ENCODE peak calls at places on chromosomes 4 and X, in nine cellular contexts. G, W, K, X, S, B, U, H and N are unnamed samples.

GRCh38 chrX:31524182-31524581 is 452.3 kb upstream of the FTHL17 start:
- DNase-seq in U (no peak), S (no peak), B (no peak), H (no peak), W (no peak), K (no peak), X (no peak), G (no peak), N (no peak)

GRCh38 chr4:76960014-76960413 is 10.5 kb downstream of the SEPTIN11 start:
- DNase-seq in H (no peak), K (no peak), W (no peak), X (no peak), U (no peak), S (peak; percentile 7), B (no peak), G (no peak), N (no peak)

GRCh38 chrX:49995021-49995731 is 72.8 kb downstream of the CLCN5 start:
- DNase-seq in B (no peak), G (peak; percentile 2), W (peak; percentile 11), U (no peak), H (peak; percentile 39), X (no peak), K (peak; percentile 66), S (peak; percentile 30), N (no peak)

GRCh38 chrX:154040863-154041262 is 21.2 kb upstream of the IRAK1 start:
- DNase-seq in H (no peak), W (no peak), U (no peak), G (no peak), B (no peak), S (no peak), K (no peak), X (no peak), N (no peak)

GRCh38 chrX:39936886-39937770 is 160.6 kb downstream of the BCOR start:
- DNase-seq in G (no peak), H (no peak), X (no peak), B (no peak), U (peak; percentile 44), S (no peak), K (no peak), W (no peak), N (no peak)

GRCh38 chrX:10615931-10616780 is 4.2 kb downstream of the MID1 start:
- DNase-seq in G (peak; percentile 71), U (no peak), X (no peak), S (no peak), B (peak; percentile 16), W (no peak), H (peak; percentile 37), K (peak; percentile 69), N (peak; percentile 40)

GRCh38 chrX:3094261-3094660 is 53.0 kb downstream of the ARSF start:
- DNase-seq in X (no peak), K (peak; percentile 55), W (no peak), G (peak; percentile 28), U (no peak), B (no peak), H (no peak), S (no peak), N (no peak)

GRCh38 chr4:30929649-30930048 is 209.5 kb downstream of the PCDH7 start:
- DNase-seq in U (no peak), G (no peak), W (no peak), H (no peak), X (no peak), K (no peak), B (no peak), S (no peak), N (no peak)

GRCh38 chr4:121069419-121069818 is 2.9 kb downstream of the NDNF start:
- DNase-seq in U (no peak), W (no peak), B (no peak), G (no peak), K (no peak), X (no peak), H (no peak), S (no peak), N (no peak)

GRCh38 chr4:165668694-165669093 is 204.3 kb upstream of the TLL1 start:
- DNase-seq in K (no peak), G (no peak), W (no peak), S (no peak), H (no peak), B (no peak), X (no peak), U (no peak), N (no peak)

GRCh38 chr4:3074846-3075651 is 568 bp downstream of the HTT start:
- DNase-seq in G (peak; percentile 54), U (peak; percentile 85), W (no peak), K (peak; percentile 23), H (no peak), S (peak; percentile 65), X (peak; percentile 53), B (no peak), N (no peak)

GRCh38 chrX:102067966-102068723 is 57.3 kb upstream of the TCEAL2 start:
- DNase-seq in B (no peak), S (peak; percentile 1), U (no peak), K (peak; percentile 48), X (no peak), G (peak; percentile 38), H (no peak), W (no peak), N (no peak)

GRCh38 chr4:86660407-86660806 is 66.3 kb downstream of the PTPN13 start:
- DNase-seq in U (no peak), X (no peak), G (no peak), B (no peak), H (no peak), K (no peak), W (no peak), S (no peak), N (no peak)

GRCh38 chr4:86661418-86661817 is 67.3 kb downstream of the PTPN13 start:
- DNase-seq in H (no peak), G (no peak), B (no peak), S (no peak), X (no peak), K (peak; percentile 16), U (no peak), W (no peak), N (no peak)

GRCh38 chr4:86657382-86657781 is 63.3 kb downstream of the PTPN13 start:
- DNase-seq in W (no peak), U (no peak), H (no peak), B (no peak), X (no peak), K (no peak), S (no peak), G (no peak), N (no peak)

GRCh38 chr4:86661006-86661405 is 66.9 kb downstream of the PTPN13 start:
- DNase-seq in W (no peak), H (no peak), X (no peak), S (no peak), K (peak; percentile 54), G (no peak), B (no peak), U (no peak), N (no peak)

GRCh38 chr4:86657910-86658309 is 63.8 kb downstream of the PTPN13 start:
- DNase-seq in U (no peak), S (no peak), G (no peak), H (no peak), K (no peak), X (no peak), B (no peak), W (no peak), N (no peak)
- TF ChIP-seq CTCF in U (no peak), S (no peak), G (no peak), H (no peak), K (no peak), X (no peak), B (no peak), W (no peak), N (no peak)

DNA sequence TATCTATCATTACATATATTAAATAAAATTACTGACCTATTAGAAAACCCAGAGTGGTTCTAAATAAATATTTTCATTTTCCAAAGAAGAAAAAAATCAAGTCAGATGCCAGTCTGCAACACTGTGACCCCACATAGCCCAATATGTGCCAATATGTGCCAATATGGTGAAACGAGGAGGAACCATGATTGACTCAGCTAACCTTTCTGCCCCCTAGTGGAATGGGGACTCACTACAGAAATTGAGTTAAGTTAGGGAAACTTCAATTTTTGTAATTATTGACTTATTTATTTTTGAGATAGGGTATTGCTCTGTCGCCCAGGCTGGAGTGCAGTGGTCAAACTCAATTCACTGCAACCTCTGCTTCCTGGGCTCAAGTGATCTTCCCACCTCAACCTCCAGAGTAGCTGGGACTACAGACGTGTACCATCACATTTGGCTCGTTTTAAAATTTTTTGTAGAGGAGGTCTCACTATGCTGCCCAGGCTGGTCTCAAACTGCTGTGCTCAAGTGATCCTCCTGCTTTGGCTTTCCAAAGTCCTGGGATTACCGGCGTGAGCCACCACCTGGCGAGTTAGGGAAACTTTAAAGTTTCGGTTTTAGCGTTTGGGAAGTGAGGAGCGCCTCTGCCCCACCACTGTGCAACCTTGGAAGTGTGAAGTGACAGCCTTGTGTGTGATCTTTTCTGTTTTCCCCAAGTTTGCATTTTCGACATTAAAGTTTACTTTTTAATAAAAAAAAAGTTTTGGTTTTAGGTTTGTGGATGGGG is 116.8 kb upstream of the SHISA3 start:
- DNase-seq in G (peak; percentile 58), S (no peak), W (no peak), H (no peak), B (no peak), U (no peak), K (peak; percentile 48), X (no peak), N (no peak)
- TF ChIP-seq CTCF in G (peak; percentile 53), S (peak; percentile 34), W (peak; percentile 63), H (peak; percentile 71), B (peak; percentile 49), U (peak; percentile 34), K (peak; percentile 65), X (peak; percentile 62), N (peak; percentile 58)

GRCh38 chrX:65990702-65991101 is 49.2 kb downstream of the VSIG4 start:
- DNase-seq in H (no peak), X (no peak), K (no peak), B (no peak), W (no peak), U (no peak), S (no peak), G (no peak), N (no peak)

GRCh38 chrX:65985211-65985610 is 54.7 kb downstream of the VSIG4 start:
- DNase-seq in S (no peak), U (no peak), H (no peak), B (no peak), G (no peak), W (no peak), X (no peak), K (no peak), N (no peak)

GRCh38 chrX:65987856-65988255 is 52.0 kb downstream of the VSIG4 start:
- DNase-seq in H (no peak), U (no peak), K (no peak), X (no peak), G (no peak), S (no peak), W (no peak), B (no peak), N (no peak)

GRCh38 chrX:65985922-65986588 is 53.8 kb downstream of the VSIG4 start:
- DNase-seq in G (peak; percentile 70), X (no peak), U (no peak), S (peak; percentile 18), W (no peak), K (peak; percentile 80), H (no peak), B (no peak), N (peak; percentile 3)
- TF ChIP-seq CTCF in G (peak; percentile 44), X (peak; percentile 61), U (peak; percentile 41), S (peak; percentile 53), W (peak; percentile 68), K (peak; percentile 71), H (peak; percentile 47), B (peak; percentile 39), N (peak; percentile 51)

DNA sequence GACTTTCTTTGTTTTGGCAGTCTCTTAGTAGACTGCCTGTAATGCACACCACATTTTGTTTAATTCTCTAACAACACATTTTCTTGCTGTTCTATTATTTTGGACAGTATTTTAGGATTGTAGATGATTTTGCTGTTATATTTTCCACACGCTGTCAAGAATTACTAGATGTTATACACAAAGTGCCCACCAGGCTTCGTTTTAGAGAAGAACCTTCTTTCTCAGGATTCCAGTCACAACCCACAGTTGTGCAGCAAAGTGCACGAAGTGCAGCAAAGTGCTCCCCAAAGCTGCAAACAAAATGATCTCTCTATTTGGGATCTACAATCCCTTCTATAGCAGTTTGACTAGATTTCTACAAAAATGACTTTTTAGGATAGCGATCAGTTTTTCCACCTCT is 2.4 kb downstream of the ZNF141 start:
- DNase-seq in U (no peak), S (no peak), W (no peak), B (no peak), K (no peak), X (no peak), H (no peak), G (no peak), N (no peak)
- TF ChIP-seq CTCF in U (no peak), S (no peak), W (no peak), B (no peak), K (no peak), X (peak; percentile 35), H (peak; percentile 11), G (no peak), N (no peak)